ENCODE peak calls at places on chromosomes 13 and 19, in four cellular contexts. One of them, this sample, is unnamed.

GRCh38 chr13:106104281-106104901 is 431.1 kb downstream of the EFNB2 start:
- DNase-seq in fibroblast of lung: peak; percentile 83
- DNase-seq in psoas muscle: no peak
- DNase-seq in mucosa of descending colon: no peak
- DNase-seq in this sample: no peak

GRCh38 chr19:45076029-45076850 is at the start of gene ZNF296:
- DNase-seq in fibroblast of lung: peak; percentile 43
- DNase-seq in psoas muscle: peak; percentile 77
- DNase-seq in mucosa of descending colon: peak; percentile 94
- DNase-seq in this sample: no peak

GRCh38 chr13:97107815-97108534 is 113.7 kb upstream of the OXGR1 start:
- DNase-seq in psoas muscle: no peak
- DNase-seq in fibroblast of lung: no peak
- DNase-seq in mucosa of descending colon: no peak
- DNase-seq in this sample: no peak

GRCh38 chr13:33138441-33138840 is 122.2 kb downstream of the KL start:
- DNase-seq in psoas muscle: no peak
- DNase-seq in fibroblast of lung: no peak
- DNase-seq in mucosa of descending colon: no peak
- DNase-seq in this sample: no peak

GRCh38 chr13:29548722-29549446 is 46.6 kb downstream of the SLC7A1 start:
- DNase-seq in fibroblast of lung: no peak
- DNase-seq in mucosa of descending colon: no peak
- DNase-seq in psoas muscle: no peak
- DNase-seq in this sample: no peak

GRCh38 chr13:91904597-91904996 is 506.2 kb downstream of the GPC5 start:
- DNase-seq in fibroblast of lung: no peak
- DNase-seq in psoas muscle: no peak
- DNase-seq in mucosa of descending colon: no peak
- DNase-seq in this sample: no peak

GRCh38 chr19:49491804-49492572 is 4.2 kb upstream of the RPS11 start:
- DNase-seq in psoas muscle: no peak
- DNase-seq in fibroblast of lung: no peak
- DNase-seq in mucosa of descending colon: no peak
- DNase-seq in this sample: no peak

GRCh38 chr13:83877901-83878300 is 4.4 kb downstream of the SLITRK1 start:
- DNase-seq in psoas muscle: no peak
- DNase-seq in fibroblast of lung: no peak
- DNase-seq in mucosa of descending colon: no peak
- DNase-seq in this sample: no peak

GRCh38 chr13:110397445-110397844 is 90.4 kb downstream of the COL4A2 start:
- DNase-seq in mucosa of descending colon: no peak
- DNase-seq in psoas muscle: no peak
- DNase-seq in fibroblast of lung: peak; percentile 98
- DNase-seq in this sample: no peak

GRCh38 chr13:74644239-74644638 is 510.0 kb upstream of the KLF12 start:
- DNase-seq in mucosa of descending colon: no peak
- DNase-seq in psoas muscle: no peak
- DNase-seq in fibroblast of lung: peak; percentile 15
- DNase-seq in this sample: no peak

GRCh38 chr19:13882841-13883240 is 5.9 kb downstream of the NANOS3 start:
- DNase-seq in fibroblast of lung: no peak
- DNase-seq in mucosa of descending colon: no peak
- DNase-seq in psoas muscle: no peak
- DNase-seq in this sample: no peak

GRCh38 chr13:111233080-111233479 is 87.4 kb upstream of the TEX29 start:
- DNase-seq in fibroblast of lung: no peak
- DNase-seq in psoas muscle: no peak
- DNase-seq in mucosa of descending colon: no peak
- DNase-seq in this sample: no peak

GRCh38 chr13:29569253-29570057 is 26.0 kb downstream of the SLC7A1 start:
- DNase-seq in mucosa of descending colon: no peak
- DNase-seq in fibroblast of lung: no peak
- DNase-seq in psoas muscle: no peak
- DNase-seq in this sample: no peak

GRCh38 chr19:41223431-41224234 is 4.6 kb downstream of the AXL start:
- DNase-seq in fibroblast of lung: peak; percentile 66
- DNase-seq in mucosa of descending colon: no peak
- DNase-seq in psoas muscle: peak; percentile 57
- DNase-seq in this sample: no peak

GRCh38 chr13:21901772-21902708 is 231.2 kb downstream of the FGF9 start:
- DNase-seq in fibroblast of lung: peak; percentile 2
- DNase-seq in mucosa of descending colon: no peak
- DNase-seq in psoas muscle: no peak
- DNase-seq in this sample: no peak

GRCh38 chr19:35349614-35350521 is 2.2 kb downstream of the FFAR1 start:
- DNase-seq in psoas muscle: no peak
- DNase-seq in fibroblast of lung: no peak
- DNase-seq in mucosa of descending colon: peak; percentile 47
- DNase-seq in this sample: no peak

GRCh38 chr13:37701972-37702371 is 103.4 kb upstream of the POSTN start:
- DNase-seq in fibroblast of lung: peak; percentile 99
- DNase-seq in psoas muscle: no peak
- DNase-seq in mucosa of descending colon: no peak
- DNase-seq in this sample: no peak

GRCh38 chr19:13637664-13638063 is 126.7 kb upstream of the MRI1 start:
- DNase-seq in psoas muscle: no peak
- DNase-seq in mucosa of descending colon: no peak
- DNase-seq in fibroblast of lung: peak; percentile 35
- DNase-seq in this sample: no peak

GRCh38 chr13:83798731-83799130 is 83.5 kb downstream of the SLITRK1 start:
- DNase-seq in mucosa of descending colon: no peak
- DNase-seq in fibroblast of lung: peak; percentile 51
- DNase-seq in psoas muscle: no peak
- DNase-seq in this sample: no peak

This sample was measured in amygdala.